ENCODE peak calls at places on chromosomes 2 and 18, in six cellular contexts. T is H9, H is neuronal stem cell, L is IMR-90, A is H1, E is trophoblast cell. U is an unnamed sample.

GRCh38 chr2:120681696-120682288 is 53.9 kb upstream of the GLI2 start:
- DNase-seq in T (no peak), L (no peak), A (no peak), H (no peak), E (no peak), U (no peak)

GRCh38 chr18:74512321-74513053 is 16.3 kb downstream of the CNDP2 start:
- DNase-seq in H (no peak), T (peak), L (no peak), E (no peak), A (no peak), U (no peak)

GRCh38 chr2:128385365-128385764 is 66.7 kb upstream of the HS6ST1 start:
- DNase-seq in T (peak), E (no peak), H (no peak), A (no peak), L (no peak), U (no peak)

GRCh38 chr2:43576983-43577892 is 18.6 kb downstream of the THADA start:
- DNase-seq in E (no peak), A (no peak), L (peak), T (no peak), H (peak), U (peak)

GRCh38 chr18:63271881-63272299 is 47.7 kb downstream of the BCL2 start:
- DNase-seq in E (no peak), A (no peak), L (no peak), H (no peak), T (no peak), U (no peak)

GRCh38 chr18:54906636-54907180 is 52.6 kb downstream of the CCDC68 start:
- DNase-seq in H (no peak), E (peak), T (no peak), L (peak), A (no peak), U (no peak)

GRCh38 chr2:1864981-1865421 is 120.7 kb upstream of the PXDN start:
- DNase-seq in T (peak), A (no peak), H (no peak), L (no peak), E (no peak), U (no peak)

GRCh38 chr2:71887196-71887595 is 260.5 kb downstream of the CYP26B1 start:
- DNase-seq in L (no peak), T (no peak), E (no peak), H (no peak), A (no peak), U (no peak)

GRCh38 chr2:46942143-46942526 is 26.5 kb upstream of the MCFD2 start:
- DNase-seq in A (no peak), T (no peak), H (no peak), L (no peak), E (peak), U (peak)

DNA sequence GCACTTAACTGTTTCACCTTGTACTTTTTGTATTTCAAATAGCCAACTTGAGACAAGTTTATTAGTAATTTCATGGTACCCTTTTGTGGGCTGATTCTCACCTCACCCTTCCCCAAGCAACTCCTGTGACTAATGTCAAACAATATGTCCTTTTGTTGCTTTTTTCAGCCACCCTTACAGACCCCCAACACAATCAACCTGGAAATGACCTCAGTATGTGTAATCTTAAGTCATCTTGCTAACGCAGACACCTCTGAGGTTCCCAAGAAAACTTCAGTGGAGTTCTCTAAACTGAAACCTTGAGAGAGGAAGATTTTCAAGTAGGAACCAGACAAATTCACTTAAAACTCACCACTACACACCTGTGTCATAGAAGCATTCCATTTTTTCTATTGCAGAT is 69.5 kb downstream of the KYNU start:
- DNase-seq in T (no peak), A (no peak), E (no peak), L (peak), H (no peak), U (no peak)
- H3K14ac ChIP-seq in T (no peak), A (no peak), E (no peak), L (no peak), H (no peak), U (no peak)

GRCh38 chr2:117553448-117553847 is 261.0 kb upstream of the DDX18 start:
- DNase-seq in A (no peak), H (no peak), T (peak), L (no peak), E (no peak), U (no peak)
- H3K14ac ChIP-seq in A (no peak), H (no peak), T (no peak), L (no peak), E (no peak), U (no peak)

GRCh38 chr2:25146896-25147295 is 21.5 kb downstream of the POMC start:
- DNase-seq in E (no peak), A (no peak), L (no peak), H (no peak), T (no peak), U (no peak)

GRCh38 chr2:25151718-25152117 is 16.7 kb downstream of the POMC start:
- DNase-seq in E (no peak), T (no peak), A (no peak), L (no peak), H (no peak), U (no peak)

GRCh38 chr2:25155401-25155800 is 13.0 kb downstream of the POMC start:
- DNase-seq in T (no peak), E (no peak), A (no peak), H (no peak), L (no peak), U (no peak)

GRCh38 chr2:25145803-25146202 is 22.6 kb downstream of the POMC start:
- DNase-seq in T (no peak), E (no peak), A (no peak), L (no peak), H (no peak), U (no peak)

DNA sequence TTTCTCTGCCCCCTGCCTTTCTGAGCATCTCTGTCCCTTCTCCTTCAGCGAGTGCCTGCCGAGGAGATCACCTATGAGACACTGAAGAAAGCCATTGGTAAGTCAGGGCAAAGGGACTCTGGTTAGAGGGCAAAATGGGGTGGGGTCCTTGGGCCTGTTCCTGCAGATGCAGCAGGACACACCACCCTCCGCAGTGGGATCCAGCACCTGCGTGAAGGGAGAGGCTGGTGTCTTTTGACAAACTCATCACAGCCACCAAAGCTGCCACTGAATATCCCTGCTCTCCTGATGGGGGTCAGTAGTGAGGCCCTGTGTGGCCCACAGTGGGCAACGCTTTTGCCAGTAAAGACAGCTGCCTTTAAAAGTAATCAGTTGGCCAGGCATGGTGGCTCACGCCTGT is 18.7 kb downstream of the POMC start:
- DNase-seq in L (no peak), T (no peak), H (no peak), A (no peak), E (no peak), U (no peak)
- H3K14ac ChIP-seq in L (no peak), T (no peak), H (no peak), A (no peak), E (no peak), U (no peak)

DNA sequence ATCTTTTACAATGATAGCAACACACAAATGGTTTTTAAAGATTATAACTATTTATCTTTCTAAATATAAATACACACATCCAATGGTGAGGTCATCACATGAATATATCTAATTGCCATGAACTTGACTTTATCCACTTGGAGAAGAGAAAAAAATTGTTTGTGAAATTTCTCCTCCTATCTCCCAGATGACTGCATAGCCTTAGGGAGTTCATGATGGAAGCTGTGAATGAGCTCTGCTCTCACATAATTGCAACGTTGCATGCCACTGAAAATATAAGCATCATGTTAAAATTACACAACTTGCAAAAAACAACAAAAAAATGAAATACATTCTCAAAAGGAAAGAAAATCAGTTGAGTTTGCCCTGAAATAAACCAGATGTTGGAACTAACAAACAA is 50.6 kb upstream of the OSR1 start:
- DNase-seq in H (no peak), E (peak), L (no peak), A (no peak), T (no peak), U (peak)
- H3K14ac ChIP-seq in H (no peak), E (no peak), L (no peak), A (no peak), T (no peak), U (no peak)

GRCh38 chr2:230949966-230950832 is 25.2 kb upstream of the GPR55 start:
- DNase-seq in E (no peak), T (no peak), A (no peak), L (no peak), H (no peak), U (no peak)

GRCh38 chr2:230944804-230945372 is 19.8 kb upstream of the GPR55 start:
- DNase-seq in H (no peak), T (no peak), L (no peak), E (no peak), A (no peak), U (no peak)

GRCh38 chr2:230947908-230948365 is 22.9 kb upstream of the GPR55 start:
- DNase-seq in H (no peak), L (no peak), T (no peak), A (no peak), E (no peak), U (no peak)

GRCh38 chr2:230946429-230947234 is 21.6 kb upstream of the GPR55 start:
- DNase-seq in A (no peak), L (no peak), H (no peak), T (no peak), E (no peak), U (no peak)

DNA sequence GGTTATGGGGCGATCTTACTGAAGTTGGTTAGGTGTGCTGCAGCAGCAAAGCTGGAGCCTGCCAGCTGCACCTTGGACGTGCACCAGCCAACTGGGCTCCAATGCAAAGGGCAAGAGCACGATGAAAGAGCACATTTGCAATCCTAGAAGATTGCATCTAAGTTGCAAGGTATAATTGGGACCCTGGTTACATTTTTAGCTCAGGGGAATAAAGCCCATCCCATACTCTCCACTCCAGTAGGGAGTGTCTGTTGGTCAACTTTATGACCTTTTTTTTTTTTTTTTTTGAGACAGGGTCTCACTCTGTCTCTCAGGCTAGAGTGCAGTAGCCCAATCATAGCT is 22.2 kb upstream of the GPR55 start:
- DNase-seq in T (no peak), A (no peak), L (no peak), H (no peak), E (no peak), U (no peak)
- H3K14ac ChIP-seq in T (no peak), A (no peak), L (no peak), H (no peak), E (no peak), U (no peak)

GRCh38 chr18:31616586-31616985 is 24.9 kb downstream of the TTR start:
- DNase-seq in L (no peak), A (no peak), H (no peak), E (no peak), T (no peak), U (no peak)
- H3K14ac ChIP-seq in L (no peak), A (no peak), H (no peak), E (no peak), T (no peak), U (no peak)

GRCh38 chr18:49279041-49279440 is 181.4 kb downstream of the DYM start:
- DNase-seq in E (peak), T (no peak), L (no peak), A (no peak), H (no peak), U (no peak)

GRCh38 chr18:49275448-49275847 is 185.0 kb downstream of the DYM start:
- DNase-seq in E (no peak), T (no peak), A (no peak), L (no peak), H (no peak), U (no peak)

GRCh38 chr18:49276680-49277079 is 183.8 kb downstream of the DYM start:
- DNase-seq in T (no peak), H (no peak), A (no peak), L (no peak), E (no peak), U (no peak)

GRCh38 chr18:49279487-49279886 is 181.0 kb downstream of the DYM start:
- DNase-seq in H (no peak), A (no peak), L (no peak), T (no peak), E (no peak), U (no peak)

DNA sequence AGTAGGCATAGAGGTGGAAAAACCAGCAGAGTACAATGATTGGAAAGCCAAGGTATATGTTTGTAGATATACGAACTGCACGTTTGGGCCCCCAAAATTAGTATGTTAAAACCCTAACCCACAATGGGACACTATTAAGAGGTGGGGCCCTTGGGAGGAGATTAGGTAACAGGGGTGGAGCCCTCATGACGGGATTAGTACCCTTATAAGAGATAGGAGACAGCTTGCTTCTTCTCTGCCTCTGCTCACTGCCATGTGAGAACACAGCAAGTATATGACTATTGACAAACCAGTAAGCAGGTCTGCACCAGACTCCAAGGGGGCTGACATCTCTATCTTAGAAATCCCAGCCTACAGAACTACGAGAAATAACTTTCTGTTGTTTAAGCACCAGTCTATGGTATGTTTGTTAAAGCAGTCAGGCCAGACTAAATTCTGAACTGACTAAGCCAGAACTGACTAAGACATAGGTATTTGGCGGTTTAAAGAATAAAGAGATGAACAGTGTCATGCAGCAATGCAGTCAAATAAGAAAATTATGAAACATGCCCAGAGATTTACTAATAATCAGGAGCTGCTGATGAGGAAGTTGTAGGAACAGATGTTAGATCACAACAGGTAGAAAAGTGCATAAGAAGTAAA is 182.9 kb downstream of the DYM start:
- DNase-seq in E (peak), A (no peak), T (no peak), L (peak), H (no peak), U (no peak)
- H3K14ac ChIP-seq in E (no peak), A (no peak), T (no peak), L (peak), H (no peak), U (no peak)

GRCh38 chr2:149690825-149691224 is 103.2 kb upstream of the MMADHC start:
- DNase-seq in L (no peak), A (no peak), T (no peak), H (no peak), E (peak), U (no peak)

DNA sequence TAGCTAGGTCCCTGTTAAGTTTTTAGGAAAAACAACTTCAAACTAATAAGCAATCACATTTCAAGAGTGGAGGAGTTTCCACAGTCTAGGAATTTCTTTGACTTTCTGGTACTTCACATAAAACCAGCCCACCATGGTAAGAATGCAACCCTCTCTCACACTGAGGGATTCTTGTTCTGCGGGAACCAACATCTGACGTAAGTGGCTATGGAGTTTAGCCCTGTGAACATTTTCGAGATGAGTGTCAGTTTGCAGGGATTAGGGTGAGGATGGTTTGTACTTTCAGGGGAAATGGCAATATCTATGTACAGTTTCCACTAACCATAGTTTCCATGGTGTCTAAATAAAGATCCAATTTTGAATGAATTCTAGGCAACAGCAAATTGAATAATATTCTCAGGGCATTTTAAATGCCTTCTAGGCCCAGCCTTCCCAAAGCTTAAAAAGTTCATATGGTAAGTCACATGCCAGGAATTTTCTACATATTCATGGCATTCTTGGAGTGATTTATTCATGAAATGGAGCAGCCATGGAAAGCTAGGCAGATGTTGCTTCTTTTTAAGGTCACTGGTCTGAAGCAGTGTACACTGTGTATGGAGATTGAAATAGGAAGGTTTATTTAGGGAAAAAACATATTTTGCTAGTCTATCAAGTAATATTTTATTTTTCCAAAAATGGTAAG is 105.4 kb upstream of the MMADHC start:
- DNase-seq in E (peak), L (peak), H (no peak), T (no peak), A (no peak), U (peak)
- H3K14ac ChIP-seq in E (no peak), L (peak), H (no peak), T (no peak), A (no peak), U (no peak)

U was measured in mesenchymal stem cell.